ENCODE peak calls at places on chromosome 1, in four cellular contexts. R is activated CD4-positive, alpha-beta T cell treated with anti-CD3 and anti-CD28 coated beads, Interleukin-2, amount 50 U/mL, for 48 hours; B is hypothalamus; U is foreskin fibroblast. S is an unnamed sample.

GRCh38 chr1:107277022-107277421 is 136.2 kb downstream of the NTNG1 start:
- DNase-seq in R (peak), B (no peak), U (peak), S (no peak)

GRCh38 chr1:46070164-46070814 is 62.1 kb downstream of the PIK3R3 start:
- DNase-seq in B (no peak), R (no peak), U (no peak), S (no peak)

GRCh38 chr1:153346067-153346723 is 2.4 kb downstream of the PGLYRP4 start:
- DNase-seq in B (no peak), U (no peak), R (no peak), S (no peak)

GRCh38 chr1:116693759-116694482 is 26.4 kb upstream of the IGSF3 start:
- DNase-seq in B (no peak), U (peak), R (no peak), S (peak)

GRCh38 chr1:31669786-31670582 is 25.3 kb upstream of the PEF1 start:
- DNase-seq in U (peak), B (peak), R (peak), S (peak)

GRCh38 chr1:225418059-225418458 is 9.8 kb downstream of the LBR start:
- DNase-seq in U (no peak), R (no peak), B (no peak), S (no peak)

GRCh38 chr1:15328785-15329480 is 80.8 kb upstream of the EFHD2 start:
- DNase-seq in B (no peak), U (peak), R (no peak), S (no peak)

GRCh38 chr1:172138636-172139035 is 281.8 kb upstream of the C1orf105 start:
- DNase-seq in B (no peak), R (no peak), U (no peak), S (no peak)

GRCh38 chr1:36411674-36412648 is 14.3 kb upstream of the LSM10 start:
- DNase-seq in B (no peak), U (peak), R (peak), S (no peak)

GRCh38 chr1:8822383-8823294 is 5.2 kb upstream of the RERE start:
- DNase-seq in B (no peak), R (no peak), U (peak), S (no peak)

GRCh38 chr1:43868741-43869067 is 64.9 kb upstream of the ARTN start:
- DNase-seq in B (no peak), R (no peak), U (peak), S (no peak)

GRCh38 chr1:8462298-8462946 is 144.5 kb downstream of the SLC45A1 start:
- DNase-seq in U (no peak), B (no peak), R (no peak), S (no peak)

GRCh38 chr1:56397409-56397808 is 182.0 kb downstream of the PLPP3 start:
- DNase-seq in B (no peak), R (no peak), U (peak), S (no peak)

GRCh38 chr1:156805766-156806511 is 10.7 kb downstream of the SH2D2A start:
- DNase-seq in U (peak), B (no peak), R (no peak), S (no peak)

GRCh38 chr1:15919316-15919715 is 56.6 kb downstream of the ZBTB17 start:
- DNase-seq in U (peak), B (no peak), R (peak), S (no peak)

GRCh38 chr1:244226440-244226839 is 175.4 kb downstream of the ZBTB18 start:
- DNase-seq in R (no peak), U (peak), B (no peak), S (no peak)

GRCh38 chr1:237093706-237094105 is 51.7 kb downstream of the RYR2 start:
- DNase-seq in B (no peak), R (no peak), U (no peak), S (no peak)